ENCODE peak calls at places on chromosomes 13 and 19, in eight cellular contexts. One of them, this sample, is unnamed. For H3K4me1 and H3K9me3, the result is how much of the 10 kb centered on the place peaks cover.

GRCh38 chr13:37914781-37915391 is 45.3 kb upstream of the TRPC4 start:
- DNase-seq in osteoblast: no peak
- DNase-seq in IMR-90: peak
- DNase-seq in PC-9: no peak
- DNase-seq in psoas muscle: no peak
- DNase-seq in A673: peak
- DNase-seq in left ventricle myocardium inferior: no peak
- DNase-seq in breast epithelium: no peak
- DNase-seq in this sample: no peak

GRCh38 chr19:3135961-3136683 is at the start of gene GNA15:
- DNase-seq in IMR-90: no peak
- DNase-seq in breast epithelium: peak
- DNase-seq in left ventricle myocardium inferior: no peak
- DNase-seq in osteoblast: no peak
- DNase-seq in psoas muscle: no peak
- DNase-seq in PC-9: no peak
- DNase-seq in A673: no peak
- DNase-seq in this sample: no peak

GRCh38 chr13:112792511-112792910 is 102.7 kb downstream of the ATP11A start:
- DNase-seq in psoas muscle: no peak
- DNase-seq in osteoblast: peak
- DNase-seq in left ventricle myocardium inferior: no peak
- DNase-seq in PC-9: no peak
- DNase-seq in IMR-90: no peak
- DNase-seq in breast epithelium: no peak
- DNase-seq in A673: no peak
- DNase-seq in this sample: no peak

GRCh38 chr13:71877280-71877653 is 10.3 kb upstream of the DACH1 start:
- DNase-seq in IMR-90: no peak
- DNase-seq in osteoblast: no peak
- DNase-seq in left ventricle myocardium inferior: no peak
- DNase-seq in breast epithelium: no peak
- DNase-seq in A673: no peak
- DNase-seq in PC-9: no peak
- DNase-seq in psoas muscle: no peak
- DNase-seq in this sample: no peak

GRCh38 chr13:94416454-94417080 is 62.9 kb downstream of the DCT start:
- DNase-seq in osteoblast: no peak
- DNase-seq in psoas muscle: no peak
- DNase-seq in breast epithelium: no peak
- DNase-seq in A673: peak
- DNase-seq in left ventricle myocardium inferior: no peak
- DNase-seq in PC-9: no peak
- DNase-seq in IMR-90: peak
- DNase-seq in this sample: no peak

GRCh38 chr13:94236876-94237275 is 242.6 kb downstream of the DCT start:
- DNase-seq in A673: no peak
- DNase-seq in osteoblast: no peak
- DNase-seq in breast epithelium: no peak
- DNase-seq in left ventricle myocardium inferior: no peak
- DNase-seq in psoas muscle: no peak
- DNase-seq in PC-9: no peak
- DNase-seq in IMR-90: no peak
- DNase-seq in this sample: no peak

GRCh38 chr13:113928701-113929627 is 44.9 kb downstream of the C13orf46 start:
- DNase-seq in left ventricle myocardium inferior: peak
- DNase-seq in PC-9: no peak
- DNase-seq in breast epithelium: peak
- DNase-seq in A673: no peak
- DNase-seq in osteoblast: peak
- DNase-seq in psoas muscle: peak
- DNase-seq in IMR-90: peak
- DNase-seq in this sample: peak

GRCh38 chr13:32045537-32045936 is 14.0 kb downstream of the FRY start:
- DNase-seq in A673: no peak
- DNase-seq in osteoblast: no peak
- DNase-seq in breast epithelium: no peak
- DNase-seq in left ventricle myocardium inferior: no peak
- DNase-seq in psoas muscle: no peak
- DNase-seq in PC-9: no peak
- DNase-seq in IMR-90: peak
- DNase-seq in this sample: no peak

GRCh38 chr19:31517466-31518180 is 168.4 kb upstream of the TSHZ3 start:
- DNase-seq in breast epithelium: no peak
- DNase-seq in A673: no peak
- DNase-seq in psoas muscle: no peak
- DNase-seq in left ventricle myocardium inferior: no peak
- DNase-seq in PC-9: no peak
- DNase-seq in osteoblast: no peak
- DNase-seq in IMR-90: no peak
- DNase-seq in this sample: no peak

GRCh38 chr13:67343777-67344176 is 113.6 kb upstream of the PCDH9 start:
- DNase-seq in left ventricle myocardium inferior: no peak
- DNase-seq in PC-9: no peak
- DNase-seq in psoas muscle: no peak
- DNase-seq in A673: no peak
- DNase-seq in IMR-90: no peak
- DNase-seq in osteoblast: no peak
- DNase-seq in breast epithelium: no peak
- DNase-seq in this sample: no peak

GRCh38 chr13:67736646-67737420 is 506.7 kb upstream of the PCDH9 start:
- DNase-seq in osteoblast: no peak
- DNase-seq in psoas muscle: no peak
- DNase-seq in breast epithelium: no peak
- DNase-seq in IMR-90: peak
- DNase-seq in PC-9: no peak
- DNase-seq in left ventricle myocardium inferior: no peak
- DNase-seq in A673: peak
- DNase-seq in this sample: no peak

GRCh38 chr19:12825259-12826131 is 8.9 kb downstream of the RTBDN start:
- DNase-seq in left ventricle myocardium inferior: no peak
- DNase-seq in breast epithelium: no peak
- DNase-seq in IMR-90: no peak
- DNase-seq in psoas muscle: no peak
- DNase-seq in PC-9: no peak
- DNase-seq in A673: peak
- DNase-seq in osteoblast: peak
- DNase-seq in this sample: no peak

GRCh38 chr13:48110132-48110868 is 15.4 kb upstream of the MED4 start:
- DNase-seq in breast epithelium: no peak
- DNase-seq in PC-9: no peak
- DNase-seq in osteoblast: peak
- DNase-seq in IMR-90: no peak
- DNase-seq in left ventricle myocardium inferior: no peak
- DNase-seq in psoas muscle: no peak
- DNase-seq in A673: no peak
- DNase-seq in this sample: no peak

GRCh38 chr13:110685305-110685704 is 20.6 kb downstream of the CARS2 start:
- DNase-seq in left ventricle myocardium inferior: no peak
- DNase-seq in A673: no peak
- DNase-seq in psoas muscle: no peak
- DNase-seq in IMR-90: peak
- DNase-seq in breast epithelium: no peak
- DNase-seq in osteoblast: peak
- DNase-seq in PC-9: no peak
- DNase-seq in this sample: no peak

GRCh38 chr19:18775586-18776287 is 15.4 kb downstream of the COMP start:
- DNase-seq in A673: no peak
- DNase-seq in psoas muscle: no peak
- DNase-seq in IMR-90: peak
- DNase-seq in osteoblast: peak
- DNase-seq in PC-9: no peak
- DNase-seq in left ventricle myocardium inferior: no peak
- DNase-seq in breast epithelium: no peak
- DNase-seq in this sample: no peak

GRCh38 chr13:75226755-75227435 is 255.1 kb downstream of the TBC1D4 start:
- DNase-seq in osteoblast: peak
- DNase-seq in IMR-90: peak
- DNase-seq in breast epithelium: no peak
- DNase-seq in A673: no peak
- DNase-seq in left ventricle myocardium inferior: no peak
- DNase-seq in psoas muscle: no peak
- DNase-seq in PC-9: no peak
- DNase-seq in this sample: no peak

GRCh38 chr13:51942189-51942588 is 69.1 kb downstream of the ATP7B start:
- DNase-seq in PC-9: peak
- DNase-seq in breast epithelium: no peak
- DNase-seq in A673: no peak
- DNase-seq in osteoblast: no peak
- DNase-seq in left ventricle myocardium inferior: no peak
- DNase-seq in psoas muscle: no peak
- DNase-seq in IMR-90: no peak
- DNase-seq in this sample: no peak

GRCh38 chr13:66343224-66343828 is 886.8 kb downstream of the PCDH9 start:
- DNase-seq in psoas muscle: no peak
- DNase-seq in A673: no peak
- DNase-seq in osteoblast: no peak
- DNase-seq in left ventricle myocardium inferior: no peak
- DNase-seq in PC-9: no peak
- DNase-seq in breast epithelium: no peak
- DNase-seq in IMR-90: no peak
- DNase-seq in this sample: no peak

GRCh38 chr13:46964789-46965527 is 68.1 kb upstream of the HTR2A start:
- DNase-seq in left ventricle myocardium inferior: no peak
- DNase-seq in PC-9: no peak
- DNase-seq in psoas muscle: no peak
- DNase-seq in A673: no peak
- DNase-seq in breast epithelium: no peak
- DNase-seq in IMR-90: peak
- DNase-seq in osteoblast: no peak
- DNase-seq in this sample: no peak

GRCh38 chr19:40512473-40513344 is 45.9 kb downstream of the SPTBN4 start:
- DNase-seq in breast epithelium: no peak
- DNase-seq in psoas muscle: no peak
- DNase-seq in IMR-90: peak
- DNase-seq in left ventricle myocardium inferior: no peak
- DNase-seq in PC-9: no peak
- DNase-seq in osteoblast: peak
- DNase-seq in A673: no peak
- DNase-seq in this sample: peak

GRCh38 chr13:34347784-34348573 is 530.0 kb downstream of the RFC3 start:
- DNase-seq in PC-9: peak
- DNase-seq in IMR-90: no peak
- DNase-seq in breast epithelium: no peak
- DNase-seq in A673: no peak
- DNase-seq in osteoblast: no peak
- DNase-seq in psoas muscle: no peak
- DNase-seq in left ventricle myocardium inferior: no peak
- DNase-seq in this sample: no peak

GRCh38 chr19:510606-511100 is 3.4 kb downstream of the TPGS1 start:
- DNase-seq in A673: peak
- DNase-seq in IMR-90: peak
- DNase-seq in psoas muscle: peak
- DNase-seq in breast epithelium: no peak
- DNase-seq in PC-9: peak
- DNase-seq in left ventricle myocardium inferior: peak
- DNase-seq in osteoblast: peak
- DNase-seq in this sample: peak

GRCh38 chr13:51770681-51771417 is 33.1 kb downstream of the DHRS12 start:
- DNase-seq in A673: no peak
- DNase-seq in psoas muscle: no peak
- DNase-seq in left ventricle myocardium inferior: no peak
- DNase-seq in PC-9: no peak
- DNase-seq in IMR-90: no peak
- DNase-seq in osteoblast: no peak
- DNase-seq in breast epithelium: no peak
- DNase-seq in this sample: peak

GRCh38 chr13:43516401-43516826 is 270.4 kb downstream of the ENOX1 start:
- DNase-seq in left ventricle myocardium inferior: no peak
- DNase-seq in PC-9: no peak
- DNase-seq in breast epithelium: no peak
- DNase-seq in osteoblast: no peak
- DNase-seq in psoas muscle: no peak
- DNase-seq in A673: no peak
- DNase-seq in IMR-90: peak
- DNase-seq in this sample: no peak

GRCh38 chr19:7224205-7224833 is 69.9 kb downstream of the INSR start:
- DNase-seq in breast epithelium: no peak
- DNase-seq in psoas muscle: no peak
- DNase-seq in PC-9: no peak
- DNase-seq in IMR-90: peak
- DNase-seq in left ventricle myocardium inferior: no peak
- DNase-seq in A673: no peak
- DNase-seq in osteoblast: peak
- DNase-seq in this sample: peak

DNA sequence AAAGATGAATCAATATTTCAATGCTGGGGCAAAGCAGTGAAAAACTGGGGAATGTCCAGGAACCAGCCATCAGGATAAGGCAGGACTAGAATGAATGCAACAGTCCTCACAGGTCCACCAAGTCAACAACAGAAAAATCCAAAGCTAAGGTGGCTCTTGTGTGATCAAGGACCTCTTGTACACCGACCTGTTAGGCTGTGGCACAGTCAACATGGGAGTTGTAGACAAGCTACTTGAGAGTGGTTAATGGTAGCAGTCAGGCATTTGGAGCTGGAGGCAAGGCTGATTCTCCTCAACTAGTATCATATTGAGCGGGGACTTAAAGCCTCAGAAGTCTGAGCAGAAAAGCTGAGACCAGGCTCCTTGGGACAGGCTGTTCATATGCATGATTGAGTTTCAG is 805 bp upstream of the TNFSF13B start:
- DNase-seq in A673: peak
- DNase-seq in psoas muscle: no peak
- DNase-seq in PC-9: no peak
- DNase-seq in breast epithelium: no peak
- DNase-seq in left ventricle myocardium inferior: no peak
- DNase-seq in osteoblast: no peak
- DNase-seq in IMR-90: no peak
- DNase-seq in this sample: no peak
- H3K27ac ChIP-seq in A673: peak
- H3K27ac ChIP-seq in psoas muscle: peak
- H3K27ac ChIP-seq in PC-9: no peak
- H3K27ac ChIP-seq in breast epithelium: no peak
- H3K27ac ChIP-seq in left ventricle myocardium inferior: peak
- H3K27ac ChIP-seq in osteoblast: no peak
- H3K27ac ChIP-seq in IMR-90: no peak
- H3K27ac ChIP-seq in this sample: no peak

GRCh38 chr19:34816708-34817107 is 43.7 kb upstream of the ZNF599 start:
- DNase-seq in PC-9: no peak
- DNase-seq in breast epithelium: no peak
- DNase-seq in left ventricle myocardium inferior: no peak
- DNase-seq in psoas muscle: no peak
- DNase-seq in IMR-90: no peak
- DNase-seq in A673: no peak
- DNase-seq in osteoblast: no peak
- DNase-seq in this sample: no peak
- H3K4me1 ChIP-seq in PC-9: under half
- H3K4me1 ChIP-seq in breast epithelium: under half
- H3K4me1 ChIP-seq in left ventricle myocardium inferior: under half
- H3K4me1 ChIP-seq in psoas muscle: under half
- H3K4me1 ChIP-seq in IMR-90: under half
- H3K4me1 ChIP-seq in A673: under half
- H3K4me1 ChIP-seq in osteoblast: under half
- H3K4me1 ChIP-seq in this sample: under half

GRCh38 chr19:45958320-45958719 is 15.3 kb downstream of the NOVA2 start:
- DNase-seq in left ventricle myocardium inferior: no peak
- DNase-seq in A673: no peak
- DNase-seq in osteoblast: no peak
- DNase-seq in PC-9: no peak
- DNase-seq in IMR-90: no peak
- DNase-seq in breast epithelium: no peak
- DNase-seq in psoas muscle: no peak
- DNase-seq in this sample: no peak
- H3K9me3 ChIP-seq in left ventricle myocardium inferior: under half
- H3K9me3 ChIP-seq in A673: under half
- H3K9me3 ChIP-seq in osteoblast: under half
- H3K9me3 ChIP-seq in PC-9: under half
- H3K9me3 ChIP-seq in IMR-90: under half
- H3K9me3 ChIP-seq in breast epithelium: under half
- H3K9me3 ChIP-seq in psoas muscle: under half
- H3K9me3 ChIP-seq in this sample: under half

GRCh38 chr13:82116422-82116989 is 1765.8 kb downstream of the SLITRK1 start:
- DNase-seq in psoas muscle: no peak
- DNase-seq in IMR-90: no peak
- DNase-seq in PC-9: no peak
- DNase-seq in left ventricle myocardium inferior: no peak
- DNase-seq in breast epithelium: no peak
- DNase-seq in A673: peak
- DNase-seq in osteoblast: no peak
- DNase-seq in this sample: no peak
- H3K27ac ChIP-seq in psoas muscle: no peak
- H3K27ac ChIP-seq in IMR-90: no peak
- H3K27ac ChIP-seq in PC-9: no peak
- H3K27ac ChIP-seq in left ventricle myocardium inferior: no peak
- H3K27ac ChIP-seq in breast epithelium: no peak
- H3K27ac ChIP-seq in A673: no peak
- H3K27ac ChIP-seq in osteoblast: no peak
- H3K27ac ChIP-seq in this sample: no peak